ENCODE peak calls at places on chromosomes 13 and 19, in seven cellular contexts. A, M, R, L, O, S and I are unnamed samples.

GRCh38 chr13:31556376-31556775 is 182.9 kb upstream of the RXFP2 start:
- DNase-seq in A (no peak), S (no peak), L (no peak), R (no peak), O (no peak), M (no peak), I (peak)

GRCh38 chr13:108220042-108220441 is 1.9 kb downstream of the ABHD13 start:
- DNase-seq in A (peak), M (no peak), O (no peak), S (no peak), R (peak), L (no peak), I (no peak)

GRCh38 chr19:14566712-14567077 is 5.2 kb downstream of the NDUFB7 start:
- DNase-seq in O (no peak), L (no peak), S (no peak), M (no peak), A (no peak), R (no peak), I (no peak)

GRCh38 chr13:30639671-30640070 is 22.0 kb downstream of the USPL1 start:
- DNase-seq in O (no peak), L (no peak), A (no peak), S (no peak), M (no peak), R (no peak), I (no peak)

GRCh38 chr19:5553892-5554291 is 13.9 kb downstream of the TINCR start:
- DNase-seq in A (no peak), M (no peak), O (no peak), R (no peak), S (no peak), L (no peak), I (no peak)

GRCh38 chr19:40144947-40145748 is 46.1 kb upstream of the MAP3K10 start:
- DNase-seq in R (no peak), A (no peak), S (no peak), M (no peak), O (no peak), L (no peak), I (no peak)

GRCh38 chr13:75495938-75496337 is 14.0 kb upstream of the TBC1D4 start:
- DNase-seq in R (no peak), O (no peak), M (no peak), S (no peak), A (no peak), L (no peak), I (peak)

GRCh38 chr13:60379837-60380236 is 17.2 kb upstream of the TDRD3 start:
- DNase-seq in L (no peak), O (no peak), M (no peak), A (no peak), R (no peak), S (no peak), I (no peak)

GRCh38 chr19:55676384-55676783 is 1.4 kb downstream of the EPN1 start:
- DNase-seq in O (no peak), A (peak), M (no peak), L (no peak), S (no peak), R (peak), I (no peak)

GRCh38 chr19:56253737-56254136 is 18.8 kb upstream of the EDDM13 start:
- DNase-seq in L (no peak), R (peak), O (peak), A (no peak), S (peak), M (no peak), I (peak)

GRCh38 chr13:68304287-68304893 is 1074.3 kb upstream of the PCDH9 start:
- DNase-seq in A (no peak), L (no peak), S (peak), M (no peak), R (peak), O (no peak), I (no peak)

GRCh38 chr19:6229951-6230712 is 49.6 kb downstream of the MLLT1 start:
- DNase-seq in O (no peak), S (no peak), M (no peak), L (no peak), A (no peak), R (no peak), I (no peak)

GRCh38 chr13:46489586-46490023 is 63.4 kb upstream of the LRCH1 start:
- DNase-seq in O (peak), M (no peak), A (no peak), L (no peak), R (peak), S (no peak), I (peak)

GRCh38 chr13:75271851-75272250 is 210.1 kb downstream of the TBC1D4 start:
- DNase-seq in O (no peak), M (no peak), L (no peak), S (no peak), A (no peak), R (no peak), I (no peak)

GRCh38 chr13:72384186-72384823 is 343.1 kb downstream of the MZT1 start:
- DNase-seq in R (no peak), A (no peak), O (no peak), M (no peak), L (no peak), S (peak), I (no peak)

GRCh38 chr19:35549174-35549788 is 3.9 kb downstream of the TMEM147 start:
- DNase-seq in L (peak), S (peak), M (no peak), O (peak), A (peak), R (peak), I (peak)

GRCh38 chr19:46391296-46392251 is 21.8 kb downstream of the CCDC8 start:
- DNase-seq in L (peak), M (no peak), R (no peak), A (no peak), O (no peak), S (no peak), I (no peak)
- H3K27ac ChIP-seq in L (no peak), M (no peak), R (no peak), A (no peak), O (peak), S (no peak), I (no peak)

GRCh38 chr19:30152510-30153291 is 210.7 kb downstream of the URI1 start:
- DNase-seq in M (no peak), A (no peak), O (no peak), R (no peak), L (no peak), S (no peak), I (no peak)

GRCh38 chr19:30156646-30157045 is 214.6 kb downstream of the URI1 start:
- DNase-seq in L (no peak), R (no peak), A (no peak), M (no peak), O (no peak), S (no peak), I (no peak)

GRCh38 chr19:30153326-30154210 is 211.5 kb downstream of the URI1 start:
- DNase-seq in R (no peak), L (no peak), O (no peak), A (no peak), M (no peak), S (no peak), I (no peak)

GRCh38 chr19:30155529-30156200 is 213.6 kb downstream of the URI1 start:
- DNase-seq in R (no peak), O (no peak), M (no peak), S (no peak), L (no peak), A (no peak), I (no peak)

GRCh38 chr19:30154410-30154809 is 212.4 kb downstream of the URI1 start:
- DNase-seq in M (no peak), A (no peak), O (no peak), R (no peak), L (no peak), S (no peak), I (no peak)
- H3K4me3 ChIP-seq in M (no peak), A (no peak), O (no peak), R (no peak), L (no peak), S (no peak), I (no peak)

GRCh38 chr19:57477191-57478008 is at the start of gene ZNF772:
- DNase-seq in M (peak), S (peak), L (peak), R (peak), O (peak), A (peak), I (peak)
- TF ChIP-seq CTCF in M (peak), S (peak), L (peak), R (peak), O (peak), A (peak), I (peak)

DNA sequence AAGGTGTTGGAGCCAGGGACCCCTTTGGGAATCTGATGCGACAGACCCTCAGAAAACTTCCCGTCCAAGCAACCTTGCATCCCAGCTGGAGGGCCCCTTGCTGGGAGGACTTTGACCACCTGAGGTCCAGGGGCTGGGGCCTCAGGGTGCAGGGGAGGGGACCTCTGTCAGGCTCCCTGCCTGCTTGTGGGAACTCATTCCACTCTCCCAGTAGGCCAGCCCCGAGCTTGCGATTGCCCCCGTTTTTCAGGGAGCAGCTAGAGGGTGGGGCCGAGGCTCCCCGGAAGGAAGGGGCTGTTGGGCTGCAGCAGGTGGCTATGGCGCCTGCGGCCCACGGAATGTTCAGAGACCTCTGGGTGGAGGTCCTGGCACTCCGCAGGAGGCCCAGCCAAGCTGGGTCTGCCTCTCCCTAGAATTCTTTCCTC is 2.8 kb downstream of the GNA11 start:
- DNase-seq in M (no peak), A (no peak), L (no peak), O (no peak), R (no peak), S (no peak), I (no peak)
- H3K27ac ChIP-seq in M (peak), A (peak), L (peak), O (peak), R (no peak), S (no peak), I (no peak)

GRCh38 chr19:29420065-29420464 is 105.7 kb upstream of the VSTM2B start:
- DNase-seq in A (no peak), S (no peak), M (no peak), L (no peak), R (no peak), O (no peak), I (no peak)
- H3K4me3 ChIP-seq in A (no peak), S (no peak), M (no peak), L (no peak), R (no peak), O (no peak), I (no peak)

GRCh38 chr19:48991011-48991609 is 2.0 kb downstream of the GYS1 start:
- DNase-seq in O (no peak), R (no peak), A (no peak), L (no peak), M (no peak), S (no peak), I (no peak)
- TF ChIP-seq CTCF in O (no peak), R (no peak), A (no peak), L (no peak), M (no peak), S (no peak), I (no peak)

GRCh38 chr19:50383852-50384684 is at the start of gene POLD1:
- DNase-seq in L (peak), S (peak), R (peak), A (peak), O (peak), M (peak), I (peak)
- H3K27ac ChIP-seq in L (peak), S (peak), R (peak), A (peak), O (peak), M (peak), I (peak)

GRCh38 chr13:32752997-32753606 is 166.8 kb downstream of the PDS5B start:
- DNase-seq in L (no peak), S (no peak), O (no peak), A (no peak), M (no peak), R (no peak), I (no peak)
- H3K4me3 ChIP-seq in L (no peak), S (no peak), O (no peak), A (no peak), M (no peak), R (no peak), I (no peak)

DNA sequence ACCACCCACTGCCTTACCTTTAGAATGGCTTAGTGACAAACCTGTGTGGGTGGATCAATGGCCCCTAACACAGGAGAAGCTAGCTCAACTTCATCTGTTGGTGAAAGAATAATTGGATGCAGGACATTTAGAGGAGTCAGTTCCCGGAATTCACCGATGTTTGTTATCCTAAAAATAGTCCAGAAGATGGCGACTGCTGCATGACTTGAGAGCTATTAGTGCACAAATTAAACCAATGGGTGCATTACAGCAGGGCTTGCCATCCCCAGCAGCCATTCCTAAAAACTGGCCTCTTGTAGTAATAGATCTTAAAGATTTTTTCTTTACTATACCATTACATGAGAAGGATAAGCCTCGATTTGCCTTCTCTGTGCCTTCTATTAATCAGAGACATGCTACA is 46.8 kb upstream of the ZNF726 start:
- DNase-seq in A (no peak), R (peak), L (no peak), O (no peak), S (no peak), M (no peak), I (no peak)
- TF ChIP-seq CTCF in A (no peak), R (no peak), L (no peak), O (no peak), S (no peak), M (no peak), I (no peak)